ENCODE peak calls at places on chromosome 4, in four cellular contexts. V is HL-60, S is K562, R is GM12878. F is an unnamed sample.

GRCh38 chr4:187192266-187192665 is 468.6 kb upstream of the FAT1 start:
- DNase-seq in V (no peak), S (no peak), R (no peak), F (no peak)

GRCh38 chr4:137576437-137576836 is 44.1 kb upstream of the PCDH18 start:
- DNase-seq in V (no peak), S (no peak), R (no peak), F (no peak)

GRCh38 chr4:108427946-108428345 is 192.4 kb upstream of the RPL34 start:
- DNase-seq in V (no peak), S (no peak), R (no peak), F (no peak)

GRCh38 chr4:28391877-28392276 is 1531.2 kb downstream of the STIM2 start:
- DNase-seq in V (no peak), S (no peak), R (no peak), F (no peak)

GRCh38 chr4:98027827-98028226 is 115.4 kb downstream of the STPG2 start:
- DNase-seq in V (no peak), S (no peak), R (no peak), F (no peak)

GRCh38 chr4:40192286-40193017 is 4.4 kb upstream of the RHOH start:
- DNase-seq in V (no peak), S (no peak), R (no peak), F (no peak)

GRCh38 chr4:83644677-83645639 is 109.0 kb downstream of the GPAT3 start:
- DNase-seq in V (peak; percentile 41), S (peak; percentile 61), R (peak; percentile 28), F (peak; percentile 17)

GRCh38 chr4:31307026-31307425 is 586.9 kb downstream of the PCDH7 start:
- DNase-seq in V (no peak), S (no peak), R (no peak), F (no peak)

GRCh38 chr4:93394488-93395185 is 433.9 kb upstream of the ATOH1 start:
- DNase-seq in V (no peak), S (no peak), R (no peak), F (no peak)

DNA sequence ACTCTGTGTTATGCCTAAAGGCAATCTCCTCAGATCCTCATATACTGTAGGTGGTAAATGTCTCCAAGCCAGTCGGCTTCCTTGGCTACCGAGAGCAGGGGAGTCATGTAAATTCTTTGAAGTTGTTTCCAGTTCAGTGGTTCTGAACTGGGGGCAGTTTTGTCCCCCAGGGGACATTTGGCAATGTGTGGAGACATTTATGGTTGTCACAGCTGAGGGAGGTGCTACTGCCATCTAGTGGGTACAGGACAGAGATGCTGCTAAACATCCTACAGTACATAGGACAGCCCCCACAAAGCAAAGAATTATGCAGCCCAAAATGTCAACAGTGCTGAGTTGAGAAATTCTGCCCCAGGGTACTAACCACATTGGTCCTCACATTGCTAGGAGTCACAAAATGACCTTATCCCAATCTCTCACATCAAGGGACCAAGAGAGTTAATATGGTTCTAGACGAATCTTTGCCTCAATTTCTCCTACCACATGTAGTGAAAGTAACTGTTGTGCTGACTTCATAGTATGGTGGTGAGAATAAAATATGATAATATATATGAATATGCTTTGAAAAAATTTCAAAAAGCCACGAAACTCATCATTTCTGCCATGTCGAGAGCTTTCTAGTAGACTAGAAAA is 104.4 kb upstream of the ARHGAP24 start:
- DNase-seq in V (peak; percentile 26), S (peak; percentile 16), R (peak; percentile 11), F (no peak)
- TF ChIP-seq SPI1 in V (no peak), S (no peak), R (no peak), F (no peak)

GRCh38 chr4:17597517-17597916 is 16.9 kb upstream of the MED28 start:
- DNase-seq in V (no peak), S (peak; percentile 17), R (no peak), F (no peak)

GRCh38 chr4:17599826-17600225 is 14.6 kb upstream of the MED28 start:
- DNase-seq in V (no peak), S (no peak), R (no peak), F (no peak)

DNA sequence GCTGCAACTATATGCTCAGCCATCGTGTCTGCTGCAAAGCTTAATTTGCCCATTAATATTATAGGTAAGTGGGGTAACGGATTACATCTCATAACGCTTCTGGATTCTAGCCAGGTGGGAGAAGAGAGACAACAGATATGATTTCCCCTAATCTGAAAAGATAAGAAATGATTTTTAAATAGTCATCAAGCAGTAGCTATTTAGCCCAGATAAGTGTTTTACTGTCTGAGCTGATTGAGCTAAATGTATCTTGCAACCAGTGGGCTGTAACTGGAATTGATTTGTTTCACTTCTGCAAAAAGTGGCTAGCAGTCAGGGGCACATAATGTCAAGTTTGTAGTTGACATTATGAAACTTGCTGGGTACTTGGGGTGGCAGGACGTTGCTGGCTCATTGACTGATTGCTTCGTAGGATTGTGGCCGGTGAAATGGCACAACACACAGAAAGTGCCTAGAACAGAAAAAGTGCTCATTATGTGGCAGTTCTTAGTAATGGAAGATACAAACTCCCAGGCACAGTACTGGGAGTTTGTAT is 18.5 kb downstream of the LAP3 start:
- DNase-seq in V (no peak), S (no peak), R (peak; percentile 67), F (peak; percentile 18)
- TF ChIP-seq SPI1 in V (no peak), S (no peak), R (peak; percentile 99), F (peak; percentile 99)

GRCh38 chr4:41620594-41621256 is 82.8 kb downstream of the LIMCH1 start:
- DNase-seq in V (no peak), S (no peak), R (no peak), F (no peak)
- TF ChIP-seq SPI1 in V (no peak), S (no peak), R (no peak), F (no peak)

DNA sequence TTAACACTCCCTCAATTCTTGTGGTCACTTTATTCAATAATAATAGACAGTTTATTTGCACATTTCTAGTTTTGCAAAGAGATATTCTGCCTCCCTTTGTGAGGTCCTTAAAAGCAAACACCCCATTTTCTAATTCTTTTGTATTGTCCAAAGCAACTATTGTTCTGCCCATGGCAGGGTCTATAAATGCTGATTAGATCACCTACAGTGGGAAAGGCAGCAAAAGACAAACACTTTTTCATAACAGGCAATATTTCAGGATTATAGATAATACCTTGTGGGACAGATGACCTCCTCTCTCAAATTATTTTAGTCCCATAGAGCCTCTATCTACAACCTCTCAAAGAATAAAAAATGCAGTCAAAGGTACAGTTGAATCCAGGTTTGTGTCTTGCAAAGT is 28.6 kb downstream of the COMMD8 start:
- DNase-seq in V (no peak), S (no peak), R (no peak), F (no peak)
- TF ChIP-seq SPI1 in V (no peak), S (no peak), R (no peak), F (no peak)